ENCODE peak calls at places on chromosomes 13 and 19, in five cellular contexts. Z is IMR-90, V is thoracic aorta, I is uterus, H is psoas muscle. N is an unnamed sample. For H3K4me1, the result is how much of the 10 kb centered on the place peaks cover.

GRCh38 chr13:46181799-46182490 is at the start of gene LCP1:
- DNase-seq in Z (no peak), V (no peak), I (no peak), H (no peak), N (no peak)

GRCh38 chr19:56076413-56076998 is 44.6 kb downstream of the ZNF787 start:
- DNase-seq in Z (peak), V (no peak), I (peak), H (no peak), N (peak)

GRCh38 chr13:93714171-93714570 is 487.6 kb downstream of the GPC6 start:
- DNase-seq in Z (peak), V (no peak), I (no peak), H (no peak), N (peak)

GRCh38 chr19:54523403-54523802 is 20.8 kb downstream of the LAIR2 start:
- DNase-seq in Z (peak), V (no peak), I (no peak), H (no peak), N (no peak)

GRCh38 chr19:13010038-13010991 is 15.0 kb downstream of the NFIX start:
- DNase-seq in Z (no peak), V (no peak), I (peak), H (peak), N (no peak)

GRCh38 chr13:46668906-46669525 is 116.0 kb downstream of the LRCH1 start:
- DNase-seq in Z (no peak), V (no peak), I (no peak), H (no peak), N (peak)

GRCh38 chr13:49635599-49636433 is 7.5 kb downstream of the ARL11 start:
- DNase-seq in Z (peak), V (no peak), I (no peak), H (no peak), N (no peak)

GRCh38 chr13:21539687-21540086 is 64.3 kb downstream of the MICU2 start:
- DNase-seq in Z (no peak), V (no peak), I (no peak), H (no peak), N (no peak)

GRCh38 chr13:63124863-63125262 is 1709.2 kb upstream of the PCDH20 start:
- DNase-seq in Z (peak), V (no peak), I (no peak), H (no peak), N (peak)

GRCh38 chr19:54489341-54489740 is 13.3 kb upstream of the LAIR2 start:
- DNase-seq in Z (no peak), V (no peak), I (no peak), H (no peak), N (no peak)

GRCh38 chr19:5127710-5128109 is 158.8 kb downstream of the KDM4B start:
- DNase-seq in Z (no peak), V (no peak), I (no peak), H (no peak), N (peak)

GRCh38 chr19:41000310-41000737 is 9.2 kb downstream of the CYP2B6 start:
- DNase-seq in Z (no peak), V (no peak), I (no peak), H (no peak), N (no peak)

GRCh38 chr19:16566161-16566560 is 6.1 kb downstream of the SLC35E1 start:
- DNase-seq in Z (no peak), V (no peak), I (no peak), H (no peak), N (no peak)

GRCh38 chr13:20512042-20512683 is 13.5 kb downstream of the CRYL1 start:
- DNase-seq in Z (no peak), V (no peak), I (no peak), H (no peak), N (peak)

GRCh38 chr13:92122454-92122853 is 724.0 kb downstream of the GPC5 start:
- DNase-seq in Z (no peak), V (no peak), I (no peak), H (no peak), N (no peak)

GRCh38 chr19:3443840-3444694 is 36.3 kb downstream of the SMIM24 start:
- DNase-seq in Z (peak), V (no peak), I (no peak), H (no peak), N (no peak)

GRCh38 chr19:51688665-51689571 is 4.2 kb upstream of the SPACA6 start:
- DNase-seq in Z (peak), V (peak), I (peak), H (peak), N (peak)

GRCh38 chr13:20964904-20965303 is 62.4 kb upstream of the XPO4 start:
- DNase-seq in Z (peak), V (no peak), I (no peak), H (no peak), N (no peak)

GRCh38 chr13:30829145-30829544 is 76.9 kb upstream of the MEDAG start:
- DNase-seq in Z (peak), V (no peak), I (no peak), H (no peak), N (peak)

GRCh38 chr19:34120846-34121639 is 51.3 kb upstream of the LSM14A start:
- DNase-seq in Z (peak), V (no peak), I (no peak), H (no peak), N (peak)

GRCh38 chr19:24069907-24070657 is 16.9 kb upstream of the ZNF254 start:
- DNase-seq in Z (peak), V (no peak), I (no peak), H (no peak), N (no peak)

GRCh38 chr19:51546107-51546649 is 14.7 kb upstream of the SIGLEC6 start:
- DNase-seq in Z (no peak), V (no peak), I (no peak), H (no peak), N (no peak)

GRCh38 chr19:2627319-2627829 is 75.1 kb downstream of the GNG7 start:
- DNase-seq in Z (peak), V (peak), I (peak), H (peak), N (peak)

GRCh38 chr13:40549500-40550094 is 116.8 kb downstream of the FOXO1 start:
- DNase-seq in Z (no peak), V (no peak), I (no peak), H (peak), N (no peak)

GRCh38 chr19:36246006-36246391 is 31.1 kb downstream of the ZNF146 start:
- DNase-seq in Z (no peak), V (no peak), I (no peak), H (no peak), N (no peak)

GRCh38 chr19:16737909-16738308 is 18.3 kb downstream of the NWD1 start:
- DNase-seq in Z (peak), V (no peak), I (no peak), H (no peak), N (peak)

DNA sequence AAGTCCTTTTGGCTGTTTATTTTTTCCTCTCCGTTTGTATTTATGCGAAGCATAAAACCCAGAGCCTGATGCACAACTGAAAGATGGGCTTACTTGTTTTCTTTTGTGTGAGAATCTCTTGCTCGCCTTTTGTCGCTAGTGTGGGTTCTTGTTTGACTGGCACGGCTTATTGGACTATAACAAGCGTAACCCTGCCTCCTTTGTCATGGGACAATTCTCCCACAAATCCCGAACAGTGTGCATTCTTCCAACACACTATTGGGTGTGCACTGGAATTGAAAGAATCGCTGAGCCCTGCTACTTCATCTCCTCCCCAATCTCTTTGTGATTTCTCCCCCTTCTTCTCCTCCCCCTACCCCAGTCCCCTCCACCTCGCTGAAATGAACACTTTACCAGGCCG is 110.8 kb downstream of the ZIC5 start:
- DNase-seq in Z (no peak), V (no peak), I (no peak), H (no peak), N (no peak)
- H3K4me1 ChIP-seq in Z (under half), V (under half), I (under half), H (under half), N (under half)

GRCh38 chr19:10010247-10010691 is at the start of gene COL5A3:
- DNase-seq in Z (peak), V (no peak), I (peak), H (peak), N (no peak)
- H3K4me3 ChIP-seq in Z (peak), V (peak), I (peak), H (peak), N (no peak)

DNA sequence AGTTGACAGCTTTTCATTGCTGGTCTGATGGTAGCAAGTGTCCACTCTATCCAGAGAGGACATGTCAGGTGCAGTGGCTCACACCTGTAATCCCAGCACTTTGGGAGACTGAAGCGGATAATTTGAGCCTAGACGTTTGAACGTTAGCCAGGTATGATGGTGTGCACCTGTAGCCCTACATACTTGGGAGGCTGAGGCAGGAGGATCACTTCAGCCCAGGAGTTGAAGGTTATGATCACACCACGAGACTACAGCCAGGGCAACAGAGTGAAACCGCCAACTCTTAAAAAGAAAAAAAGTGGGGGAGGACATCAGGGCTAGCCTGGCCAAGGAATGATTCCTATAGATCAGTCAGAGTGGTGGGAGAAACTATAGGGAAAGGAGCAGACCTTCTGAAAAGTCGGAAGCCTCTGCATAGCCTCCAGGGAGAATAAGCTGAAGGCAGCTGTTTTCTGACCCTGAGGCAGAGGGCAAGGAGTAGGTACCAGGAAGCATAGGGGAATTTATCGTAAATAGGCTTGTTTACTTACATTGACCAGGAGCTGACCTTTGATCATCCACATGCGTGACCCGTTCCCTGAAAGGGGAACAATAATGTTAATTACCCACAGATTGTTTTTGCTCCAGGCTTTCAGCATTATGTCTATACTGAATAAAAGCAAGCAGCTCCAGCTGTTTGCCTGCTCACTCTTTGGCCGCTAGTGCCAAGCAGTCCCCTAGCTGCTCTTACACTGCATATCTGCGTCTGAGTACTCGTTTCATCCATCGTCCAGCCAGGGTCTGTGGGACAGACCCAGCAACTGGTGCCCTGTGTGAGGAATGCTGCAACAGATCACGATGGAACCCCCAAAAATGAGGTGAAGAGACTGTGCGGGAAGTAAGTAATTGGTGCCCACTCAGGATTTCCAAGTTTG is 161.6 kb downstream of the RNF17 start:
- DNase-seq in Z (no peak), V (no peak), I (no peak), H (no peak), N (peak)
- H3K27ac ChIP-seq in Z (no peak), V (no peak), I (no peak), H (no peak), N (no peak)

GRCh38 chr19:46913198-46913851 is 52.5 kb downstream of the ARHGAP35 start:
- DNase-seq in Z (no peak), V (no peak), I (no peak), H (no peak), N (no peak)
- H3K4me1 ChIP-seq in Z (under half), V (half or more), I (under half), H (under half), N (under half)